ENCODE peak calls at places on chromosomes 3 and 15, in five cellular contexts. Z, U, N, W and H are unnamed samples.

GRCh38 chr3:195752066-195752465 is 31.3 kb downstream of the MUC20 start:
- DNase-seq in Z (no peak), N (no peak), W (no peak), U (no peak), H (no peak)

GRCh38 chr3:122183521-122183892 is at the start of gene CASR:
- DNase-seq in W (peak), U (no peak), Z (peak), N (no peak), H (peak)

GRCh38 chr3:61605589-61606175 is 44.3 kb downstream of the PTPRG start:
- DNase-seq in W (no peak), Z (no peak), N (no peak), U (no peak), H (no peak)

GRCh38 chr15:32838820-32839219 is 121.0 kb downstream of the GREM1 start:
- DNase-seq in Z (no peak), W (peak), U (peak), N (no peak), H (no peak)

GRCh38 chr15:101474233-101474632 is 15.3 kb downstream of the PCSK6 start:
- DNase-seq in Z (no peak), U (no peak), N (no peak), W (no peak), H (no peak)

GRCh38 chr3:111890051-111890580 is 31.1 kb downstream of the PHLDB2 start:
- DNase-seq in W (no peak), U (no peak), Z (no peak), N (no peak), H (no peak)

GRCh38 chr3:186352369-186352768 is 9.7 kb downstream of the DGKG start:
- DNase-seq in W (no peak), Z (no peak), U (no peak), N (no peak), H (no peak)

GRCh38 chr3:64600246-64600645 is 87.6 kb downstream of the ADAMTS9 start:
- DNase-seq in N (no peak), U (no peak), W (no peak), Z (peak), H (no peak)

GRCh38 chr3:39138804-39139415 is 14.5 kb downstream of the CSRNP1 start:
- DNase-seq in Z (no peak), W (no peak), N (no peak), U (no peak), H (no peak)

GRCh38 chr3:99768126-99768525 is 49.5 kb upstream of the CMSS1 start:
- DNase-seq in N (no peak), W (no peak), U (no peak), Z (no peak), H (no peak)

GRCh38 chr3:196660381-196661166 is 21.1 kb downstream of the NRROS start:
- DNase-seq in Z (peak), W (peak), U (no peak), N (no peak), H (no peak)

GRCh38 chr3:15797600-15798303 is at the start of gene ANKRD28:
- DNase-seq in N (no peak), Z (peak), W (peak), U (peak), H (no peak)
- TF ChIP-seq CTCF in N (peak), Z (peak), W (no peak), U (peak), H (no peak)

DNA sequence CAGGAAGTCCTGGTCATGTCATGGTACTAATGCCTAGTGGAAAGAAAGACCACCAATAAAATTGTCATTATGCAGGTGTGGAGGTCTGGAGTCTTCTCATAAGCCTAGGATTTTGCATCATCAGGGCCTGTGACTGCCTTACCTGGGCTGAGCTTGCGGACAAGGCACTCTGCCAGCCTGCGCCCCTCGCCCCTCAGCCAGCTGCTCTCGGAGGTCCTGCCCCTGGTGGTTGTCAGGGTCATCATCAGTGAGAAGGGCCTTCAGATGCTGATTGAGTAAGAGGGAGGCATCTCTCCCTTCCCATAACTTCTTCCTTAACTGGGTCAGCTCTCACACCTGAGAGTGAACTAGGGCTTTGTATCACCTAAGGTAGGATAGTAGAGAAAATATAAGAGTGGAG is 132.8 kb downstream of the DCLK3 start:
- DNase-seq in W (no peak), U (no peak), N (no peak), Z (no peak), H (no peak)
- TF ChIP-seq CTCF in W (no peak), U (no peak), N (no peak), Z (no peak), H (no peak)

GRCh38 chr15:31098953-31099740 is 2.4 kb downstream of the TRPM1 start:
- DNase-seq in U (no peak), W (no peak), Z (no peak), N (no peak), H (no peak)
- TF ChIP-seq CTCF in U (peak), W (no peak), Z (peak), N (no peak), H (no peak)

DNA sequence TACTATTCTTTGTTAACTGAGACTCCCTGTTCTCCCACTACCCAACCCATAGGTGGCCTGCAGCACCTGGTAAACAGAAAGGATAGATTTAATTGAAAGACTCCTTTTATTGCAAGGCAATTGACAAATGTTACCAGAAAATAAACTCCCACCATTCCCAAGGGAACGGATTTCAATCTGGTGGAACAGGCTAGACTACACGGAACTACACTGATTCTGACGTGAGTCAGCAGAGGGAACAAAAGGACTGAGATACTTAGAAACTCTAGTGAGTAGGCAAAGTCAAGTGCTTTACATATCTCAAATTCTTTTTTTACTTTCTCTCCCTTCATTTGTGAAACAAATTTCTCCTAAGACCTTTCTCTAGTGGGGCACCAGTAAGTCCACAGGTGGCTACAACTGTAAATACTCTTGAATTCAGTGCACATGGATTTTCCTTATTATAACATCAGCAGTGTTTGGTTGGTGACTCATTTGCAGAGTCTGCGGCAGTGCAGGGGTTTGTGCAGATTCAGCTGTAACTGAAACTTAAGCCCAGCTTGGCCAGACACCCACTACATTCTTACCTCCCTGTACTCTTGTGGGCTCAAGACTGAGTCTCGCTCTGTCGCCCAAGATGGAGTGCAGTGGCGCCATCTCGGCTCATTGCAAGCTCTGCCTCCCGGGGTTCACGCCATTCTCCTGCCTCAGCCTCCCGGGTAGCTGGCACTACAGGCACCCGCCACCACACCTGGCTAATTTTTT is 34.3 kb upstream of the PLSCR2 start:
- DNase-seq in W (peak), U (peak), N (no peak), Z (peak), H (no peak)
- TF ChIP-seq CTCF in W (no peak), U (no peak), N (no peak), Z (peak), H (no peak)

GRCh38 chr3:179100652-179101051 is 29.0 kb upstream of the ZMAT3 start:
- DNase-seq in U (no peak), W (no peak), Z (peak), N (no peak), H (no peak)

GRCh38 chr3:179093807-179094206 is 22.2 kb upstream of the ZMAT3 start:
- DNase-seq in W (no peak), U (no peak), N (no peak), Z (peak), H (no peak)

DNA sequence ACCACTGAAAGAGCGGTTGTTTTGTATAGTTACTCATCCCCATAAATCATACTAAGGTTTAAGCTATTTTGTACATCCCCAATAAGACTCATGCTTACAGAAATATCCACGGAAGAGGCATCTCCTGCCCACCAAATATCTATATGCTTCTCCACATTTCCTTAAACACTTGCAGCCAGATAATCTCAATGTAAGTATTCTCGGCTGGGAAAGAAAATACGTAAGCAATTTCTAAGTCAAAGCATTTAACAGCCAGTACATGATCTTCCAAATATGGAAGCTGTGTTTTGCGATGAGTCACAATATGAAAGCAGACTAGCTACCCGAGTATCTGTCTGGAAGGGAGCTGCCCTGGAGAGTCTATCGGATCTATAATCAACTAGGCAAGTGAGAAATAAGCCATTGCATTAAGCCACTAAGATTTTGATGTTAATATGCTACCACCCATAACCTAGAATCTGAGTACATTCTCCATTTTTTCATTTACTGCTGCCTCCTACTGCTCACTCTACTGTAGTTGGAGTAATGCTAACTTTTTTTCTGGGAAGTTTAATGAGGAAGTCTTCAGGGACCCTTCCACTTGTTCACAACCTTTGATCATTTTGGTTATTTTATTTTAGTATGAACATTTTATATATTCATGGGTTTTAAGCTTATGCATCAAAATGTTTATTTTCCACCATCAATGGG is 26.9 kb upstream of the ZMAT3 start:
- DNase-seq in U (no peak), N (no peak), Z (peak), W (no peak), H (no peak)
- TF ChIP-seq CTCF in U (peak), N (peak), Z (peak), W (no peak), H (no peak)

GRCh38 chr3:63429905-63430304 is 151.8 kb downstream of the SYNPR start:
- DNase-seq in U (no peak), Z (no peak), N (no peak), W (no peak), H (no peak)
- TF ChIP-seq CTCF in U (no peak), Z (no peak), N (no peak), W (no peak), H (no peak)

GRCh38 chr15:62886431-62887071 is 156.0 kb upstream of the TPM1 start:
- DNase-seq in N (no peak), W (peak), Z (no peak), U (no peak), H (no peak)
- TF ChIP-seq CTCF in N (no peak), W (no peak), Z (no peak), U (no peak), H (no peak)